ENCODE peak calls at places on chromosome 22, in five cellular contexts. One of them, this sample, is unnamed.

GRCh38 chr22:43723816-43724215 is 88.3 kb downstream of the EFCAB6 start:
- DNase-seq in HEK293T: no peak
- DNase-seq in NT2/D1: no peak
- DNase-seq in H1: no peak
- DNase-seq in HepG2: no peak
- DNase-seq in this sample: no peak

GRCh38 chr22:31829505-31829904 is 75.7 kb downstream of the DEPDC5 start:
- DNase-seq in HEK293T: no peak
- DNase-seq in NT2/D1: no peak
- DNase-seq in H1: no peak
- DNase-seq in HepG2: peak; percentile 46
- DNase-seq in this sample: peak; percentile 19

GRCh38 chr22:20125201-20126174 is 6.1 kb upstream of the ZDHHC8 start:
- DNase-seq in HEK293T: no peak
- DNase-seq in NT2/D1: no peak
- DNase-seq in H1: no peak
- DNase-seq in HepG2: no peak
- DNase-seq in this sample: no peak

GRCh38 chr22:28899199-28899853 is 16.0 kb downstream of the ZNRF3 start:
- DNase-seq in HEK293T: no peak
- DNase-seq in NT2/D1: no peak
- DNase-seq in H1: no peak
- DNase-seq in HepG2: no peak
- DNase-seq in this sample: no peak

GRCh38 chr22:27596133-27596905 is 205.2 kb downstream of the MN1 start:
- DNase-seq in HEK293T: no peak
- DNase-seq in NT2/D1: no peak
- DNase-seq in H1: no peak
- DNase-seq in HepG2: no peak
- DNase-seq in this sample: no peak

GRCh38 chr22:30903876-30904460 is 64.6 kb downstream of the MORC2 start:
- DNase-seq in HEK293T: no peak
- DNase-seq in NT2/D1: no peak
- DNase-seq in H1: no peak
- DNase-seq in HepG2: no peak
- DNase-seq in this sample: no peak

GRCh38 chr22:26986051-26986881 is 328.9 kb downstream of the MIAT start:
- DNase-seq in HEK293T: no peak
- DNase-seq in NT2/D1: no peak
- DNase-seq in H1: no peak
- DNase-seq in HepG2: no peak
- DNase-seq in this sample: no peak

GRCh38 chr22:33109532-33110148 is 51.5 kb upstream of the SYN3 start:
- DNase-seq in HEK293T: no peak
- DNase-seq in NT2/D1: no peak
- DNase-seq in H1: no peak
- DNase-seq in HepG2: no peak
- DNase-seq in this sample: no peak

GRCh38 chr22:41966607-41967240 is 2.5 kb upstream of the SEPTIN3 start:
- DNase-seq in HEK293T: peak; percentile 46
- DNase-seq in NT2/D1: no peak
- DNase-seq in H1: no peak
- DNase-seq in HepG2: peak; percentile 52
- DNase-seq in this sample: peak; percentile 54

GRCh38 chr22:19995611-19996339 is 20.8 kb downstream of the ARVCF start:
- DNase-seq in HEK293T: no peak
- DNase-seq in NT2/D1: no peak
- DNase-seq in H1: no peak
- DNase-seq in HepG2: no peak
- DNase-seq in this sample: no peak

GRCh38 chr22:46791201-46791731 is 28.8 kb downstream of the TBC1D22A start:
- DNase-seq in HEK293T: no peak
- DNase-seq in NT2/D1: no peak
- DNase-seq in H1: no peak
- DNase-seq in HepG2: no peak
- DNase-seq in this sample: no peak

GRCh38 chr22:26756675-26757293 is 99.4 kb downstream of the MIAT start:
- DNase-seq in HEK293T: peak; percentile 82
- DNase-seq in NT2/D1: no peak
- DNase-seq in H1: no peak
- DNase-seq in HepG2: no peak
- DNase-seq in this sample: no peak

GRCh38 chr22:27556371-27556770 is 245.2 kb downstream of the MN1 start:
- DNase-seq in HEK293T: no peak
- DNase-seq in NT2/D1: no peak
- DNase-seq in H1: no peak
- DNase-seq in HepG2: no peak
- DNase-seq in this sample: no peak

GRCh38 chr22:29204617-29205183 is 996 bp upstream of the EMID1 start:
- DNase-seq in HEK293T: no peak
- DNase-seq in NT2/D1: no peak
- DNase-seq in H1: no peak
- DNase-seq in HepG2: no peak
- DNase-seq in this sample: no peak

GRCh38 chr22:17627961-17628303 is 617 bp downstream of the ATP6V1E1 start:
- DNase-seq in HEK293T: no peak
- DNase-seq in NT2/D1: no peak
- DNase-seq in H1: no peak
- DNase-seq in HepG2: no peak
- DNase-seq in this sample: no peak

GRCh38 chr22:19887251-19887985 is 32.7 kb upstream of the GNB1L start:
- DNase-seq in HEK293T: no peak
- DNase-seq in NT2/D1: no peak
- DNase-seq in H1: no peak
- DNase-seq in HepG2: no peak
- DNase-seq in this sample: no peak

GRCh38 chr22:41589260-41589600 is 410 bp downstream of the PMM1 start:
- DNase-seq in HEK293T: no peak
- DNase-seq in NT2/D1: no peak
- DNase-seq in H1: peak; percentile 17
- DNase-seq in HepG2: no peak
- DNase-seq in this sample: no peak

GRCh38 chr22:33823552-33823951 is 96.7 kb downstream of the LARGE1 start:
- DNase-seq in HEK293T: no peak
- DNase-seq in NT2/D1: no peak
- DNase-seq in H1: no peak
- DNase-seq in HepG2: peak; percentile 69
- DNase-seq in this sample: no peak

GRCh38 chr22:47089374-47089773 is 326.9 kb downstream of the TBC1D22A start:
- DNase-seq in HEK293T: no peak
- DNase-seq in NT2/D1: no peak
- DNase-seq in H1: no peak
- DNase-seq in HepG2: no peak
- DNase-seq in this sample: no peak

GRCh38 chr22:30221121-30221992 is 25.2 kb downstream of the LIF start:
- DNase-seq in HEK293T: no peak
- DNase-seq in NT2/D1: no peak
- DNase-seq in H1: no peak
- DNase-seq in HepG2: no peak
- DNase-seq in this sample: peak; percentile 56

GRCh38 chr22:40635008-40635939 is 1.2 kb downstream of the MRTFA start:
- DNase-seq in HEK293T: no peak
- DNase-seq in NT2/D1: no peak
- DNase-seq in H1: no peak
- DNase-seq in HepG2: no peak
- DNase-seq in this sample: no peak

GRCh38 chr22:46612904-46613605 is 7.1 kb upstream of the GRAMD4 start:
- DNase-seq in HEK293T: no peak
- DNase-seq in NT2/D1: no peak
- DNase-seq in H1: no peak
- DNase-seq in HepG2: peak; percentile 35
- DNase-seq in this sample: no peak

GRCh38 chr22:27638329-27639179 is 163.0 kb downstream of the MN1 start:
- DNase-seq in HEK293T: no peak
- DNase-seq in NT2/D1: no peak
- DNase-seq in H1: no peak
- DNase-seq in HepG2: no peak
- DNase-seq in this sample: no peak

GRCh38 chr22:50302564-50302963 is 4.9 kb downstream of the PLXNB2 start:
- DNase-seq in HEK293T: no peak
- DNase-seq in NT2/D1: no peak
- DNase-seq in H1: no peak
- DNase-seq in HepG2: no peak
- DNase-seq in this sample: no peak

GRCh38 chr22:50308597-50308935 is 1.1 kb upstream of the PLXNB2 start:
- DNase-seq in HEK293T: no peak
- DNase-seq in NT2/D1: no peak
- DNase-seq in H1: no peak
- DNase-seq in HepG2: peak; percentile 59
- DNase-seq in this sample: no peak

GRCh38 chr22:26568207-26568706 is 21.7 kb downstream of the TPST2 start:
- DNase-seq in HEK293T: no peak
- DNase-seq in NT2/D1: no peak
- DNase-seq in H1: peak; percentile 39
- DNase-seq in HepG2: no peak
- DNase-seq in this sample: no peak

GRCh38 chr22:35846804-35847203 is 129.1 kb downstream of the APOL5 start:
- DNase-seq in HEK293T: no peak
- DNase-seq in NT2/D1: no peak
- DNase-seq in H1: no peak
- DNase-seq in HepG2: no peak
- DNase-seq in this sample: no peak

GRCh38 chr22:27740192-27740748 is 61.3 kb downstream of the MN1 start:
- DNase-seq in HEK293T: no peak
- DNase-seq in NT2/D1: no peak
- DNase-seq in H1: no peak
- DNase-seq in HepG2: no peak
- DNase-seq in this sample: no peak

GRCh38 chr22:42273855-42274451 is 3.5 kb upstream of the TCF20 start:
- DNase-seq in HEK293T: no peak
- DNase-seq in NT2/D1: no peak
- DNase-seq in H1: no peak
- DNase-seq in HepG2: no peak
- DNase-seq in this sample: no peak

GRCh38 chr22:19986410-19987341 is 29.9 kb downstream of the ARVCF start:
- DNase-seq in HEK293T: peak; percentile 99
- DNase-seq in NT2/D1: peak; percentile 59
- DNase-seq in H1: no peak
- DNase-seq in HepG2: peak; percentile 42
- DNase-seq in this sample: no peak

DNA sequence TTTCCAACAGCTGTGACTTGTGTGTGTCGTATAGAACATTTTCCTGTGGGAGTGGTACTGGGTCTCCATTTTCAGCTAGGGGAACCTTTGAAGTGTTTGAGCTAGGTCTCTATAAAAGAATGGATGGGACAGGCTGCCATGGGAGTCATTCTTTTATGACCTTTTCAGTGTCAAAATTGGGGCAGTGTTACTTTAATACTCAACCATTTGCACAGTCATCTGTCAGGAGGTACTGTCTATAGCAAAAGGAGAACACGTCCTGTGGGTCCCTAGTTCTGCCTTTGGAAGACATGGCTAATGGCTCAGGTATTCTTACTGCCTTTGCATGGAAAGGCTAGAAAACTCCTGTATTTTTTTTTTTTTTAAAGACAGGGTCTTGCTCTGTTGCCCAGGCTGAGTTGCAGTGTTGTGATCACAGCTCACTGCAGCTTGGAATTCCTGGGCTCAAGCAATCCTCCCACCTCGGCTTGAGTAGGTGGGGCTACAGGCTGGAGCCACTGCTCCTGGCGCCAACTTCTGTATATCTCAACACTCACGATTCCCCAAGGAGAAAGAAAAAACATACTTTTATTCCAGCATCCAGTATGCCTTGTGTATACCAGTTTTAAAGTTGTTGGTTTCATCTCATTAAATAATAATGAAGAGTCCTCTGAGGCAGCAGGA is 2.1 kb upstream of the ATF4 start:
- DNase-seq in HEK293T: no peak
- DNase-seq in NT2/D1: no peak
- DNase-seq in H1: no peak
- DNase-seq in HepG2: no peak
- DNase-seq in this sample: no peak
- TF ChIP-seq SUZ12 in HEK293T: no peak
- TF ChIP-seq SUZ12 in NT2/D1: no peak
- TF ChIP-seq SUZ12 in H1: no peak
- TF ChIP-seq SUZ12 in HepG2: no peak
- TF ChIP-seq SUZ12 in this sample: no peak

DNA sequence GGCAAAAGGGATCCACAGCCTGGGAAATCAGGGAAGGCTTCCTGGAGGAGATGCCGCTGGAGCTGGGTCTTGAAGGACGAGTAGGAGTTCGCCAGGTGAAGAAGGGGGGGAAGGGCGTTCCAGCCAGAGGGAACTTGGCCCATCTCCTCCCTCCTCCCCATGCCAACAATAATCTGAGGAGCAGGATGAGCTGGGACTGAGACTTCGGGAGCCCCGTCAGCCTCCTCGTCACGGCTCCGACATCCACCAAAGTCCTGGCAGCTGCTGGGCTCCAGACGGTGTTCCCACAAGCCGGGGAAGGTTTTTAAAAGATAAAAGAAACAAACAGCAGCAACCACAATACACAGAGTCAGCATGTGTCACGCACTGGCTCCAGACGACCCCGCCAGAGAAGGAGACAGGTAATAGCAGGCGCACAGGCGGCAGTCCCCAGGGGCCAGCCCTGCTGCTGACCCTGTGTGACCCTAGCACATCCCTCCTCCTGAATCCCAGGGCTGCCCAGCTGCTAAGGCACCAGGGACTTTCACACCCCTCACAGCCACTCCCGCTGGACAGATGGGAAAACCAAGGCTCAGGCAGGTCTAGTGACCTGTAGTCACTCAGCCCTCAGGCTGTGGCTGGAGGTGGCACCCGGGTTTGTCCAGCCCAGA is 37.3 kb downstream of the NUP50 start:
- DNase-seq in HEK293T: no peak
- DNase-seq in NT2/D1: no peak
- DNase-seq in H1: no peak
- DNase-seq in HepG2: no peak
- DNase-seq in this sample: no peak
- TF ChIP-seq SUZ12 in HEK293T: no peak
- TF ChIP-seq SUZ12 in NT2/D1: no peak
- TF ChIP-seq SUZ12 in H1: no peak
- TF ChIP-seq SUZ12 in HepG2: no peak
- TF ChIP-seq SUZ12 in this sample: no peak

GRCh38 chr22:25399649-25400151 is 164.8 kb upstream of the GRK3 start:
- DNase-seq in HEK293T: no peak
- DNase-seq in NT2/D1: no peak
- DNase-seq in H1: no peak
- DNase-seq in HepG2: no peak
- DNase-seq in this sample: no peak
- TF ChIP-seq SUZ12 in HEK293T: no peak
- TF ChIP-seq SUZ12 in NT2/D1: no peak
- TF ChIP-seq SUZ12 in H1: no peak
- TF ChIP-seq SUZ12 in HepG2: no peak
- TF ChIP-seq SUZ12 in this sample: no peak

GRCh38 chr22:22752199-22752555 is 107.8 kb downstream of the GGTLC2 start:
- DNase-seq in HEK293T: no peak
- DNase-seq in NT2/D1: no peak
- DNase-seq in H1: no peak
- DNase-seq in HepG2: no peak
- DNase-seq in this sample: no peak

GRCh38 chr22:22754268-22754657 is 109.8 kb downstream of the GGTLC2 start:
- DNase-seq in HEK293T: no peak
- DNase-seq in NT2/D1: no peak
- DNase-seq in H1: no peak
- DNase-seq in HepG2: no peak
- DNase-seq in this sample: no peak

GRCh38 chr22:22753526-22754267 is 109.3 kb downstream of the GGTLC2 start:
- DNase-seq in HEK293T: peak; percentile 88
- DNase-seq in NT2/D1: no peak
- DNase-seq in H1: no peak
- DNase-seq in HepG2: peak; percentile 47
- DNase-seq in this sample: no peak

GRCh38 chr22:22751043-22751603 is 106.7 kb downstream of the GGTLC2 start:
- DNase-seq in HEK293T: no peak
- DNase-seq in NT2/D1: no peak
- DNase-seq in H1: no peak
- DNase-seq in HepG2: no peak
- DNase-seq in this sample: no peak

GRCh38 chr22:22752556-22753477 is 108.4 kb downstream of the GGTLC2 start:
- DNase-seq in HEK293T: no peak
- DNase-seq in NT2/D1: no peak
- DNase-seq in H1: no peak
- DNase-seq in HepG2: no peak
- DNase-seq in this sample: no peak
- TF ChIP-seq SUZ12 in HEK293T: no peak
- TF ChIP-seq SUZ12 in NT2/D1: no peak
- TF ChIP-seq SUZ12 in H1: no peak
- TF ChIP-seq SUZ12 in HepG2: no peak
- TF ChIP-seq SUZ12 in this sample: no peak

This sample was measured in GM12878.